ENCODE peak calls at places on chromosomes 6 and 20, in nine cellular contexts. S, B, L, I, Y, E, Z, H and R are unnamed samples.

GRCh38 chr6:163841733-163842132 is 427.2 kb downstream of the QKI start:
- DNase-seq in S (no peak), B (no peak), L (no peak), I (no peak), Y (no peak), E (no peak), Z (no peak), H (no peak), R (no peak)

GRCh38 chr6:44976677-44977405 is 351.3 kb upstream of the RUNX2 start:
- DNase-seq in S (no peak), B (no peak), L (no peak), I (no peak), Y (no peak), E (no peak), Z (no peak), H (no peak), R (no peak)

GRCh38 chr20:62691485-62691884 is 17.2 kb upstream of the NTSR1 start:
- DNase-seq in S (no peak), B (no peak), L (no peak), I (no peak), Y (no peak), E (no peak), Z (no peak), H (no peak), R (no peak)

GRCh38 chr6:102619585-102619984 is 1226.1 kb downstream of the GRIK2 start:
- DNase-seq in S (no peak), B (no peak), L (no peak), I (no peak), Y (no peak), E (peak; percentile 11), Z (no peak), H (no peak), R (no peak)

GRCh38 chr6:106134906-106135634 is 48.9 kb downstream of the PRDM1 start:
- DNase-seq in S (no peak), B (no peak), L (no peak), I (no peak), Y (no peak), E (no peak), Z (no peak), H (no peak), R (no peak)

GRCh38 chr6:89239338-89239737 is 22.2 kb upstream of the GABRR1 start:
- DNase-seq in S (no peak), B (no peak), L (no peak), I (peak; percentile 32), Y (no peak), E (peak; percentile 47), Z (no peak), H (no peak), R (no peak)

GRCh38 chr20:54151511-54152226 is 22.1 kb downstream of the CYP24A1 start:
- DNase-seq in S (no peak), B (no peak), L (no peak), I (no peak), Y (no peak), E (no peak), Z (no peak), H (no peak), R (no peak)

GRCh38 chr6:24352434-24352833 is 5.4 kb downstream of the DCDC2 start:
- DNase-seq in S (no peak), B (no peak), L (no peak), I (no peak), Y (no peak), E (no peak), Z (no peak), H (no peak), R (no peak)

GRCh38 chr6:144582939-144583613 is 297.9 kb downstream of the UTRN start:
- DNase-seq in S (no peak), B (no peak), L (no peak), I (peak; percentile 12), Y (no peak), E (peak; percentile 30), Z (peak; percentile 36), H (peak; percentile 47), R (no peak)

GRCh38 chr20:1800777-1801176 is 94.4 kb upstream of the SIRPA start:
- DNase-seq in S (no peak), B (no peak), L (no peak), I (no peak), Y (no peak), E (no peak), Z (no peak), H (no peak), R (no peak)

GRCh38 chr6:79604583-79605037 is 26.5 kb upstream of the SH3BGRL2 start:
- DNase-seq in S (no peak), B (no peak), L (no peak), I (no peak), Y (no peak), E (no peak), Z (no peak), H (no peak), R (no peak)

GRCh38 chr6:69866351-69867074 is at the start of gene COL19A1:
- DNase-seq in S (peak; percentile 18), B (no peak), L (peak; percentile 33), I (peak; percentile 52), Y (no peak), E (peak; percentile 26), Z (peak; percentile 48), H (peak; percentile 21), R (no peak)

GRCh38 chr6:53065266-53066058 is at the start of gene FBXO9:
- DNase-seq in S (peak; percentile 69), B (no peak), L (peak; percentile 73), I (peak; percentile 71), Y (no peak), E (peak; percentile 73), Z (peak; percentile 74), H (peak; percentile 65), R (peak; percentile 87)

GRCh38 chr6:32665621-32666140 is 776 bp downstream of the HLA-DQB1 start:
- DNase-seq in S (no peak), B (no peak), L (no peak), I (no peak), Y (no peak), E (no peak), Z (no peak), H (no peak), R (no peak)

GRCh38 chr20:14712302-14712739 is 374.9 kb upstream of the FLRT3 start:
- DNase-seq in S (no peak), B (no peak), L (peak; percentile 23), I (no peak), Y (no peak), E (no peak), Z (no peak), H (no peak), R (no peak)

GRCh38 chr6:116672306-116672705 is 3.7 kb upstream of the ZUP1 start:
- DNase-seq in S (no peak), B (no peak), L (no peak), I (no peak), Y (no peak), E (no peak), Z (no peak), H (no peak), R (no peak)

GRCh38 chr6:117840541-117840983 is 66.5 kb upstream of the SLC35F1 start:
- DNase-seq in S (peak; percentile 52), B (no peak), L (no peak), I (no peak), Y (no peak), E (peak; percentile 51), Z (no peak), H (no peak), R (no peak)
- TF ChIP-seq CTCF in S (peak; percentile 84), B (peak; percentile 22), L (no peak), I (peak; percentile 55), Y (no peak), E (peak; percentile 77), Z (no peak), H (no peak), R (peak; percentile 60)

GRCh38 chr20:5977223-5977622 is 26.8 kb downstream of the MCM8 start:
- DNase-seq in S (no peak), B (no peak), L (no peak), I (no peak), Y (no peak), E (no peak), Z (no peak), H (no peak), R (no peak)
- TF ChIP-seq CTCF in S (no peak), B (no peak), L (no peak), I (no peak), Y (no peak), E (no peak), Z (no peak), H (no peak), R (no peak)

DNA sequence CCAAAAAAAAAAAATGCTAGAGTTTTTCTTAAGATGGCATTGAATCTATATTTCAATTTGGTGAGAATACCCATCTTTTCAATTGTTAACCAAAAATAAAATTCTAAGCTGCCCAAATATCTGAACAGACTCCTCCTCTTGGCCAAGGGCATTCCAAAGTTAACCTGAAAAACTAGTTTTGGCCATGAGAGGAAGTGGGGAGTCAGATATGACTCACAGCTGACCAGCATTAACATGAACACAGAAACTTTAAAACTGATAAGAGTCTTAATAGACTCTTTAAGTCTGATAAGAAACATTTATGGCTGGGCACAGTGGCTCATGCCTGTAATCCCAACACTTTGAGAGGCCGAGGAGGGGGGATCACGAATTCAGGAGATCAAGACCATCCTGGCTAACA is 171.3 kb downstream of the FAXC start:
- DNase-seq in S (no peak), B (no peak), L (no peak), I (no peak), Y (no peak), E (no peak), Z (no peak), H (peak; percentile 21), R (no peak)
- TF ChIP-seq CTCF in S (no peak), B (no peak), L (no peak), I (no peak), Y (no peak), E (no peak), Z (no peak), H (no peak), R (no peak)

DNA sequence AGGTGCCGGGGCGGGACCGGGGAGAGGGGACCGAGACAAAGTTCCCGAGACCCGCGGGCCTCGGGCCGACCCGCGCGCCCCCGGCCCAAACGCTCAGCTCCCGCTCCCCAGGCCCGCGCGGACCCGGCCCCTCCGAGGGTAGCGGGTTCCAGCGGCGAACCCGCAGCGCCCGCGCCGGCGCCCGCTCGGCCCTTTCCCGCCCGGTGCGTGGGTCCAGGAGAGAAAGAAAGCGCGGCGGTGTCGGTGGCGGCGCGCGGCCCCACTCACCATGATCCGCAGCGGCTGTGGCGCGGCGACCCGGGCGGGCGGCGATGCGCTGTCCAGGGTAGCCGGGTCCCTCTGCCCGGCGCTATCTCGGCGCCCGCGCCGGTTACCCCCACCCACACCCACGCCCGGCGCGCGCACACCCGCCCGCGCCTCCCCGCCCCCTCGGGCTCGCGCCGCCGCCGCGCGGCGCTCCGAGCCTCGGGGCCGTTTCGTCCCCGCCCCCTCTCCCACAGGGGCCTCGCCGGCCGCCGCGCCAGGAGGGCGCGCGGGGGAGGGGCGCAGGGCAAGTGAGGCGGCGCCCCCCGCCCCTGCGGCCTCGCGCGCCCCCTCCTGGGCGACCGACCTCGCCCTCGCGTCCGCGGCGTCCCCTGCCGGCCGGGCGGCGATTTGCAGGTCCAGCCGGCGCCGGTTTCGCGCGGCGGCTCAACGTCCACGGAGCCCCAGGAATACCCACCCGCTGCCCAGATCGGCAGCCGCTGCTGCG is at the start of gene ELOVL2:
- DNase-seq in S (peak; percentile 66), B (no peak), L (peak; percentile 23), I (peak; percentile 70), Y (no peak), E (peak; percentile 72), Z (peak; percentile 44), H (no peak), R (peak; percentile 61)
- TF ChIP-seq CTCF in S (peak; percentile 87), B (peak; percentile 68), L (peak; percentile 47), I (peak; percentile 88), Y (peak; percentile 10), E (peak; percentile 97), Z (peak; percentile 32), H (peak; percentile 36), R (peak; percentile 69)